ENCODE peak calls at places on chromosomes 11 and 22, in seven cellular contexts. D is stimulated activated naive CD4-positive, alpha-beta T cell; P is cardiac muscle cell; F is iris pigment epithelial cell; Z is GM10248; W is AG04450; R is neural crest cell. Q is an unnamed sample.

GRCh38 chr22:16717699-16718558 is 107.3 kb downstream of the XKR3 start:
- DNase-seq in Z (no peak), D (no peak), W (no peak), F (no peak), R (no peak), P (no peak), Q (no peak)

GRCh38 chr11:61350803-61351202 is 10.9 kb downstream of the CYB561A3 start:
- DNase-seq in P (no peak), W (no peak), F (no peak), R (no peak), D (no peak), Z (no peak), Q (no peak)

GRCh38 chr22:42360348-42360747 is 71.9 kb downstream of the NFAM1 start:
- DNase-seq in F (no peak), P (no peak), D (no peak), Z (no peak), R (no peak), W (no peak), Q (no peak)

GRCh38 chr11:35040221-35040942 is 98.6 kb upstream of the CD44 start:
- DNase-seq in F (peak), D (peak), P (peak), Z (peak), R (no peak), W (no peak), Q (no peak)

GRCh38 chr11:41613321-41613720 is 153.9 kb upstream of the LRRC4C start:
- DNase-seq in W (no peak), P (no peak), Z (no peak), R (no peak), D (no peak), F (no peak), Q (no peak)

GRCh38 chr11:128207861-128208321 is 379.5 kb downstream of the ETS1 start:
- DNase-seq in R (no peak), Z (no peak), F (peak), D (no peak), W (peak), P (peak), Q (no peak)

GRCh38 chr11:4093519-4094347 is 866 bp upstream of the RRM1 start:
- DNase-seq in R (no peak), D (no peak), P (no peak), Z (no peak), W (no peak), F (no peak), Q (no peak)

GRCh38 chr11:101487775-101488174 is 96.0 kb downstream of the TRPC6 start:
- DNase-seq in Z (no peak), P (peak), F (peak), W (peak), R (no peak), D (no peak), Q (no peak)

GRCh38 chr11:12430351-12430750 is 53.0 kb downstream of the PARVA start:
- DNase-seq in R (no peak), Z (no peak), F (peak), P (peak), W (no peak), D (no peak), Q (no peak)

GRCh38 chr11:68989936-68990606 is 9.3 kb upstream of the MRGPRD start:
- DNase-seq in F (no peak), W (no peak), R (no peak), Z (no peak), D (no peak), P (no peak), Q (no peak)

GRCh38 chr11:87597696-87598095 is 560.0 kb downstream of the TMEM135 start:
- DNase-seq in D (no peak), W (no peak), P (no peak), Z (no peak), R (no peak), F (no peak), Q (no peak)

GRCh38 chr11:43919852-43920597 is 22.4 kb upstream of the C11orf96 start:
- DNase-seq in R (no peak), F (no peak), D (no peak), P (peak), W (peak), Z (no peak), Q (no peak)

GRCh38 chr11:19988598-19988997 is 171.7 kb downstream of the DBX1 start:
- DNase-seq in Z (no peak), P (peak), F (peak), W (peak), R (no peak), D (no peak), Q (peak)

GRCh38 chr22:27546157-27546556 is 255.4 kb downstream of the MN1 start:
- DNase-seq in Z (no peak), F (no peak), P (no peak), D (no peak), R (no peak), W (no peak), Q (no peak)

Q was measured in anterior cingulate cortex.